ENCODE peak calls at places on chromosomes 12 and 14, in six cellular contexts. U, H, R, F, C and S are unnamed samples.

GRCh38 chr12:111287125-111287900 is 81.6 kb downstream of the PHETA1 start:
- DNase-seq in F (no peak), C (no peak), H (no peak), U (no peak), R (no peak), S (no peak)

GRCh38 chr14:105500036-105500725 is 9.1 kb downstream of the TEDC1 start:
- DNase-seq in H (no peak), C (no peak), U (no peak), F (no peak), R (no peak), S (no peak)

GRCh38 chr12:105459760-105460325 is 129.4 kb downstream of the C12orf75 start:
- DNase-seq in R (no peak), C (no peak), F (no peak), U (no peak), H (no peak), S (no peak)

GRCh38 chr12:116135209-116135930 is 142.1 kb downstream of the MED13L start:
- DNase-seq in F (no peak), R (no peak), U (no peak), C (peak; percentile 28), H (no peak), S (no peak)

GRCh38 chr12:89882051-89882450 is 173.4 kb upstream of the ATP2B1 start:
- DNase-seq in F (no peak), R (no peak), U (no peak), H (no peak), C (no peak), S (no peak)

GRCh38 chr12:51793201-51793600 is 55.3 kb downstream of the FIGNL2 start:
- DNase-seq in U (no peak), C (no peak), R (no peak), F (no peak), H (no peak), S (no peak)

GRCh38 chr12:113111247-113111646 is 24.3 kb downstream of the RASAL1 start:
- DNase-seq in F (no peak), C (no peak), R (no peak), H (no peak), U (no peak), S (no peak)

GRCh38 chr12:34393821-34394150 is 371.5 kb downstream of the ALG10 start:
- DNase-seq in U (peak; percentile 17), H (peak; percentile 1), F (no peak), C (no peak), R (peak; percentile 19), S (no peak)

GRCh38 chr12:120861074-120861795 is 42.9 kb downstream of the SPPL3 start:
- DNase-seq in F (no peak), U (no peak), H (no peak), R (no peak), C (no peak), S (no peak)

GRCh38 chr14:94787655-94788054 is 17.7 kb upstream of the GSC start:
- DNase-seq in F (no peak), U (no peak), C (no peak), R (no peak), H (no peak), S (no peak)
- TF ChIP-seq POLR2AphosphoS5 in F (no peak), U (no peak), C (no peak), R (no peak), H (no peak), S (no peak)

DNA sequence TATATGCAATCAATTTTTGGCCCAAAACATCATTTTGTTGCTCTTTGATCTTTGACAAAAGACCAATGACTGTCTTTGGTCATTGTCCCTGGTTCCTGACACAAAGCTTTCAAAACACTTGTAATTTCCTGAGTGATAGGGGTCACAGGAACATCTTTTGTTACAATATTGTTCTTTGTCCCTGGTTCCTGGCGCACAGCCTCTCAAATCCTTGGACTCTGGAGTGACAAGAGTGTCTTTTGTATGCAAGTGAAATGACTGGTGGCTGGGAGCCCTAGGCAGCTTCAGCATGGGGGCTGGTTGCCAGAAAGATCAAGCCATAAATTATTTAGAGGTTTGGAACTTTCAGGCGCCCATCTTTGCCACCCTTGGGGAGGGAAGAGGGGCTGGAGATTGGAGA is 53.9 kb downstream of the DNAH10 start:
- DNase-seq in R (no peak), F (no peak), H (no peak), U (no peak), C (no peak), S (no peak)
- H3K27ac ChIP-seq in R (no peak overlapping the region), F (no peak overlapping the region), H (no peak overlapping the region), U (no peak overlapping the region), C (no peak overlapping the region), S (no peak overlapping the region)

DNA sequence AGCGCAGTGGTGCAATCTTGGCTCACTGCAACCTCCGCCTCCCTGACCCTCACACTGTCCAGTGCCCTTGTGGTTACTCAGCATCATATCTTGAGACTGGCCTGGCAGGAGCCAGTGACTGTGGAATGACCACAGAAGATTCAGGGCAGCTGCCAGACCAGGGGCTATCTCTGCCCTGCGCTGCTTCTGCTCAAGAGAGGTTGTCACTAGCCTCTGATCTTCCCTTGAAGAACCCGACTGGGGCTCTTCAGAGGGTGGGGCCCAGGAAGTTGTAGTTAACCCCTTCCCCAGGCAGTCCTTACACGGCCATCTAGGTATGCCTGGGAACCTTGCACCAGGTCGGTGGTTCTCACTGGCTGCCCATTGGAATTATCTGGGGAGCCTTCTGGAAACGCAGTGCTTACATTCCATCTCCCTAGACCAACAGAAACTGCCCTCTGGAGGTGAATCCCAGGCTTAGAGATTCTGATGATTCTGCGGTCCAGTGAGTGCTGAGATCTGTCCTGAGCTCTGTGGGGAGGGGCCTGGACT is 41.4 kb downstream of the PLEKHG3 start:
- DNase-seq in F (peak; percentile 52), C (peak; percentile 28), H (no peak), R (no peak), U (no peak), S (no peak)
- TF ChIP-seq CTCF in F (peak; percentile 51), C (peak; percentile 44), H (no peak), R (no peak), U (no peak), S (no peak)

DNA sequence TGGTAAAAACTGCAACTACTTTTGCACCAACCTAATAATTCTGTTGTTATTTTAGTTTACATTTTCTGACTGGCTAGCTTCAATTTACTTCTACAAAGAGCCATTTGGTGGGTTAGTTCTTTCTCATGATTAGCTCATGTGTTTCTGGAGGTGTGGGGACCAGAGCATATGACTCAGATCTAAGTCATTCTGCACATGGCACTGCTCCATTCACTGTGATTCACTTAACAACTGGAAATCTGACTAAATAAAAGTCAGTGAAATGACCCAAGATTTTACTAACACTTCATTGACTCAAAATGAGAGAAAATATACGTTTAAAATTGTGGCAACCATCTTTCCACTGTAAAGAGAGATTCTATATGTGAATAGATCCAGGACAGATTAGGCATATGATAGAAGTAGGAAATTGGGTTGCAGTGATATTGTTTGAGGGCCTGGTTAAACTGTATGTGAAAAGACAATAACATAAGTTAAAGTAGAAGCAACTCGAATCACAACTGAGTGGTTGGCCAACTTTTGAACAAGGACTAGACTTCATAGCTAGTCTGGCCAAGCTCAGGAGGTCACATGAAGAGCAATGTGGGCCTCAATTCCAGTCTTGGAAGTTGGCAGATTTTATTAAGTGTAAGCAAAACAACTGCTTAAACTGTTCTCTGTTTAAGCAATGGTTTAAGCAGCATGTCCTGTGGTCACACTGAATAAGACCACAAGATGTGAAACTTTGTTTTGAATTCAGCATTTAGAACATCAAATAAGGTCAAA is 100.2 kb downstream of the TMTC3 start:
- DNase-seq in H (no peak), C (no peak), R (no peak), F (no peak), U (no peak), S (no peak)
- TF ChIP-seq POLR2AphosphoS5 in H (no peak), C (no peak), R (no peak), F (no peak), U (no peak), S (no peak)

DNA sequence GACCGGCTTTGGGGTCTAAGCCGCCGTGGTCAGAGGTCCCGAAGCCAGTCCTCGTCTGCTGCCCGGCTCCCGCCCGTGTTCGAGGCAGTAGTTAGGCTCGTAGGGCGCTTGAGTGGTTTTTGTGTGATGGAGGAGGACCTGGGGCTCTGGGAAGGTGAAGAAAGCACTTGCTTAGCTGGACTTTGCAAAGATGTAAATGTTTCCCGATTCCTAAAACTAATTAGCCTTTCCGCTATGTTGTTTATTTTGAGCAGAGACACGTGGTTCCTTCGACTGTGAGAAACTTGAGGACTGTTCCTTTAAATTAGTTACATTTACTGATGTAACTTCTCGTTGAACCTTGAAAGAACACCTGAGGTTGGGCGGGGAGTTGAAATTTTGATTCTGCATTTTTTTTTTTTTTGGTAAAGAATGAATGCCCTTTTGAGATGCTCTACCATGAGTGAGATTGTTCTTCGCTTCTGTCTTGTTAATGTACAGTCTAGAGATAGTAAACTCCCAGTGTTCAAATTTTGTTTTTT is 33.9 kb downstream of the MIA2 start:
- DNase-seq in R (no peak), U (no peak), H (no peak), F (peak; percentile 55), C (peak; percentile 45), S (no peak)
- H3K27ac ChIP-seq in R (peak overlapping the region; percentile 98), U (peak overlapping the region; percentile 95), H (peak overlapping the region; percentile 99), F (peak overlapping the region; percentile 85), C (peak overlapping the region; percentile 93), S (peak overlapping the region; percentile 96)

GRCh38 chr12:124709722-124710656 is 142.6 kb upstream of the NCOR2 start:
- DNase-seq in C (no peak), U (no peak), R (no peak), F (no peak), H (no peak), S (no peak)
- TF ChIP-seq CTCF in C (no peak), U (no peak), R (no peak), F (no peak), H (no peak), S (no peak)

GRCh38 chr12:6360578-6361490 is 14.5 kb downstream of the SCNN1A start:
- DNase-seq in R (no peak), F (no peak), C (no peak), H (no peak), U (no peak), S (no peak)
- TF ChIP-seq POLR2AphosphoS5 in R (no peak), F (no peak), C (no peak), H (no peak), U (no peak), S (no peak)

DNA sequence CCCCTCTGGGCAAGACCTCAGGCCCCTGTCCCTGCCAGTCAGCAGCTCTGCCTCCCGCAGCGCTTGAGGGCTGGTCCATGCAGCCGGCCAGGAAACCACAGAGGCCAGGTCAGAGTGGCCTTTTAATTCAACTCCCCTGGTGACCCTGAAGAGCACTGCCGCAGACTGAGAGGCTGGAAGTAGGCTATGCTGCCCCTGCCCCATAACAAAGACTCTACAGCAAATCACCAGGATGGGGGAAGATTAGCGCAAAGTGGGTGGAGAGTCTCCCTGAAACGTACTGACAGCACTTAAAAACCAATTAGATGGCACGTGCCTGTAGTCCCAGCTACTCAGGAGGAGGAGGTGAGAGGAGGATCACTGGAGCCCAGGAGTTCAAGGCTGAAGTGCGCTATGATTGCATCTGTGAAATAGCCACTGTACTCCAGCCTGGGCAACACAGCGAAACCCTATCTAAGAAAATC is 70.5 kb downstream of the ITPK1 start:
- DNase-seq in U (no peak), R (no peak), F (peak; percentile 52), C (peak; percentile 65), H (no peak), S (no peak)
- H3K27ac ChIP-seq in U (peak overlapping the region; percentile 80), R (no peak overlapping the region), F (peak overlapping the region; percentile 3), C (peak overlapping the region; percentile 17), H (peak overlapping the region; percentile 90), S (no peak overlapping the region)